ENCODE peak calls at places on chromosomes 11 and 22, in four cellular contexts. V is mesenchymal stem cell, Y is IMR-90, K is H9. X is an unnamed sample.

GRCh38 chr11:84720706-84721402 is 906.3 kb downstream of the DLG2 start:
- DNase-seq in V (no peak), Y (no peak), K (peak; percentile 63), X (no peak)

GRCh38 chr11:92226331-92227232 is 2.0 kb downstream of the FAT3 start:
- DNase-seq in V (no peak), Y (no peak), K (peak; percentile 77), X (no peak)

GRCh38 chr11:16252373-16252772 is 104.0 kb downstream of the SOX6 start:
- DNase-seq in V (peak; percentile 27), Y (peak; percentile 23), K (peak; percentile 32), X (no peak)

GRCh38 chr11:114977596-114977995 is 299.3 kb downstream of the NXPE2 start:
- DNase-seq in V (no peak), Y (no peak), K (no peak), X (no peak)

GRCh38 chr11:125402436-125402835 is 93.6 kb downstream of the FEZ1 start:
- DNase-seq in V (peak; percentile 80), Y (peak; percentile 73), K (no peak), X (no peak)

GRCh38 chr22:47835726-47836125 is 1073.3 kb downstream of the TBC1D22A start:
- DNase-seq in V (peak; percentile 19), Y (peak; percentile 6), K (no peak), X (peak; percentile 33)

GRCh38 chr11:102046841-102047240 is 396 bp upstream of the CFAP300 start:
- DNase-seq in V (peak; percentile 67), Y (peak; percentile 25), K (no peak), X (no peak)

GRCh38 chr11:86041975-86042378 is 26.9 kb downstream of the PICALM start:
- DNase-seq in V (peak; percentile 89), Y (peak; percentile 94), K (peak; percentile 62), X (peak; percentile 71)

GRCh38 chr11:126459691-126460404 is 104.4 kb downstream of the ST3GAL4 start:
- DNase-seq in V (no peak), Y (peak; percentile 91), K (no peak), X (no peak)

GRCh38 chr11:48029686-48030279 is 49.4 kb downstream of the PTPRJ start:
- DNase-seq in V (no peak), Y (no peak), K (no peak), X (no peak)

GRCh38 chr11:130611791-130612251 is 163.4 kb downstream of the ADAMTS15 start:
- DNase-seq in V (peak; percentile 88), Y (peak; percentile 88), K (no peak), X (peak; percentile 96)

GRCh38 chr11:49995559-49995958 is 13.2 kb upstream of the OR4C12 start:
- DNase-seq in V (peak; percentile 15), Y (peak; percentile 50), K (peak; percentile 25), X (peak; percentile 43)

GRCh38 chr22:22245935-22246525 is 1.4 kb downstream of the VPREB1 start:
- DNase-seq in V (no peak), Y (no peak), K (no peak), X (no peak)

GRCh38 chr11:76456571-76456970 is 11.8 kb downstream of the EMSY start:
- DNase-seq in V (no peak), Y (no peak), K (no peak), X (peak; percentile 19)

GRCh38 chr11:14500181-14500651 is 605 bp upstream of the COPB1 start:
- DNase-seq in V (peak; percentile 73), Y (peak; percentile 68), K (no peak), X (no peak)

GRCh38 chr11:132361011-132361550 is 990.7 kb downstream of the NTM start:
- DNase-seq in V (no peak), Y (no peak), K (no peak), X (no peak)

GRCh38 chr11:65868076-65868667 is 4.4 kb downstream of the EFEMP2 start:
- DNase-seq in V (peak; percentile 31), Y (no peak), K (peak; percentile 75), X (no peak)

GRCh38 chr11:62958547-62959071 is 26.2 kb downstream of the SLC22A6 start:
- DNase-seq in V (peak; percentile 23), Y (peak; percentile 21), K (no peak), X (no peak)

GRCh38 chr11:134638796-134639540 is 226.9 kb upstream of the B3GAT1 start:
- DNase-seq in V (no peak), Y (no peak), K (no peak), X (no peak)

GRCh38 chr22:35743466-35743865 is 25.8 kb downstream of the APOL5 start:
- DNase-seq in V (no peak), Y (peak; percentile 19), K (no peak), X (no peak)

GRCh38 chr11:120648706-120649250 is 137.2 kb downstream of the GRIK4 start:
- DNase-seq in V (no peak), Y (no peak), K (no peak), X (peak; percentile 30)

GRCh38 chr11:111942826-111943225 is 5.7 kb downstream of the DIXDC1 start:
- DNase-seq in V (peak; percentile 18), Y (peak; percentile 19), K (no peak), X (no peak)

GRCh38 chr11:128544625-128545024 is 42.7 kb downstream of the ETS1 start:
- DNase-seq in V (peak; percentile 77), Y (peak; percentile 77), K (no peak), X (no peak)

GRCh38 chr22:31178859-31179258 is 18.9 kb downstream of the RNF185 start:
- DNase-seq in V (no peak), Y (no peak), K (no peak), X (peak; percentile 86)

GRCh38 chr11:59175104-59175503 is 3.2 kb downstream of the DTX4 start:
- DNase-seq in V (no peak), Y (no peak), K (no peak), X (peak; percentile 82)

GRCh38 chr22:21000987-21001600 is 824 bp downstream of the THAP7 start:
- DNase-seq in V (peak; percentile 5), Y (no peak), K (no peak), X (no peak)

GRCh38 chr11:2517016-2517385 is 72.2 kb downstream of the KCNQ1 start:
- DNase-seq in V (no peak), Y (no peak), K (peak; percentile 11), X (no peak)
- H3K14ac ChIP-seq in V (no peak overlapping the region), Y (no peak overlapping the region), K (no peak overlapping the region), X (no peak overlapping the region)

GRCh38 chr11:122731500-122731913 is 76.0 kb downstream of the UBASH3B start:
- DNase-seq in V (peak; percentile 96), Y (peak; percentile 97), K (no peak), X (peak; percentile 88)

GRCh38 chr11:122729139-122729538 is 73.6 kb downstream of the UBASH3B start:
- DNase-seq in V (no peak), Y (no peak), K (no peak), X (no peak)

GRCh38 chr11:122735031-122735430 is 79.5 kb downstream of the UBASH3B start:
- DNase-seq in V (peak; percentile 57), Y (no peak), K (no peak), X (no peak)

GRCh38 chr11:122732342-122733300 is 77.1 kb downstream of the UBASH3B start:
- DNase-seq in V (peak; percentile 71), Y (no peak), K (no peak), X (peak; percentile 77)

GRCh38 chr11:122733301-122733686 is 77.8 kb downstream of the UBASH3B start:
- DNase-seq in V (peak; percentile 85), Y (peak; percentile 92), K (no peak), X (peak; percentile 90)
- H2AFZ ChIP-seq in V (no peak overlapping the region), Y (no peak overlapping the region), K (no peak overlapping the region), X (no peak overlapping the region)

GRCh38 chr11:6682591-6682935 is 577 bp downstream of the MRPL17 start:
- DNase-seq in V (no peak), Y (no peak), K (no peak), X (no peak)

GRCh38 chr11:6681949-6682348 is 1.2 kb downstream of the MRPL17 start:
- DNase-seq in V (peak; percentile 30), Y (peak; percentile 28), K (no peak), X (no peak)

GRCh38 chr11:6677018-6677417 is 6.1 kb downstream of the MRPL17 start:
- DNase-seq in V (no peak), Y (no peak), K (no peak), X (no peak)

GRCh38 chr11:6682936-6683861 is at the start of gene MRPL17:
- DNase-seq in V (peak; percentile 99), Y (peak; percentile 98), K (peak; percentile 99), X (peak; percentile 99)

DNA sequence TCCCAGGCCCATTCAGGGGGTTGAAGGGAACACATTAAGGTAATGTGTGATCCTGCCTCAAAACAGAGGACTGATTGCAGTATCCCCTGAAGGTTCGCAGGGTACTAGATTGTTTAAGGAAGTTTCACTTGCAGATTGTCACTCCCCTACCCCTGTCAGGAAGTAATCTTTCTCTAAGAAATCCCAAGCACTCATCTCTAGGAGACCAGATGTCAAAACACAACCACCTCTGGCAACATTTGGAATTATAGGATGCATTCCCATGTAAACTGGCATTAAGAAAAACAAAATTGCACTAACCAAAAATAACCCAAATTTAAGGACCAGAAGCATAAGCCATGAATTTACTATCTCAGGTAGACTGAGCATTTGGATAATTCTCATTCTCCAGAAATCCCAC is 1.6 kb downstream of the MRPL17 start:
- DNase-seq in V (peak; percentile 33), Y (no peak), K (no peak), X (no peak)
- H2AK5ac ChIP-seq in V (no peak overlapping the region), Y (no peak overlapping the region), K (no peak overlapping the region), X (no peak overlapping the region)

DNA sequence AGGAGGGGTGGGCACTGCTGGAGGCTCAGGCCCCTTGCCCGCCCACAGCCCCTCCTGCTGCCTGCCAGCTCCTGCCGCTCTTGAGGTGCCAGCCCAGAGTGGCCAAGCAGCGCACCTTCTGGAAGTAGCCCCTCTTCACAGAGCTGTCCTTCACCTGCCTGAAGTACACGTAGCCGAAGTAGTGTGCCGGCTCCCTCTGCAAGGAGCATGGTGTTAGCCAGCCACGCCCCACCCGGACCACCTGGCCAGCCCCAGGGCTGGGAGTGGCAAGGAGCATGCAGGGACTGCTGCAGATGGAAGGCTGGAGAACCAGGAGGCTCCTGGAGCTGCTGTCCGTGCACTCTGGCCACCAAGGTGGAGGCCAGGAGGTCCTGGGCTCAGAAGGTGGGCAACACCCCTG is 9.6 kb downstream of the DENND6B start:
- DNase-seq in V (no peak), Y (no peak), K (no peak), X (peak; percentile 82)
- H3K14ac ChIP-seq in V (no peak overlapping the region), Y (no peak overlapping the region), K (no peak overlapping the region), X (no peak overlapping the region)

DNA sequence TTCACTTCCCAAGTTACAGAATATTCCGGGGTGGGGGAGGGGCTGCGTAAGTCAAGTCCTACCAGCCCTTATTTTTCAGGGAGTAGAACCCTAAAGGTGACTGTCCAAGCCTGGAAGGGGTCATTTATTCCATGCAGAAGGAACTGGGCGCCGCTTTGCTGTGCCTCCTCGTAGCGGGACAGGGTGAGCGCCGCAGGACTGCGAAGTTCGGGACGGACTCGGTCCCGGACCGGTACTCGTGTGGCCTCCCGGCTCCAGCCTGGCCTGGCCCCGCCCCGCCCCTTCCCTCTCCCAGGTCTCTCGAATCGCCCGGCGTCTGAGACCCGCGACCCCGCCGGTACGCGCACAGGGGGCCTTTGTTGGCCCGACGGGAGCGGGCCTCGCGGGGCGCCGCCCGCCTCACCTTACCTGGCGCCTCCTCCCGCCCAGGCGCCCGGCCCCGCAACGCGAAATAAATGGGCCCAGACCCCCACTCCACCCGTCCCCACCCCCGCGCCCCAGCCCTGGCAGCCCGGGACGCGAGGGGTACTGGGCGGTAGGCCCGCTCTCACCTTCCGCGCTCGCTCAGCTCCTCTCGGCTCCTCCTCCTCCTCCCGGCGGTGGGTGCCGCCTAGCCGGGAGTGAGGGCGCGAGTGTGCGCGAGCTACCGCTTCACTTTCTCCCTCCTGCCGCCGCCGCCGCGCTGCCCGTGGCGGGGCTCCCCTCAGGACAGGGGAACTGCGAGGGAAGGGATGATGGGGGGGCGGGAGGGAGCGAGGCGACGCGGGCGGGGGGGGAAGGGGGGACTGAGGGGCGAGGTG is 693 bp downstream of the PAK1 start:
- DNase-seq in V (peak; percentile 39), Y (no peak), K (peak; percentile 70), X (peak; percentile 72)
- H2AFZ ChIP-seq in V (peak overlapping the region; percentile 74), Y (peak overlapping the region; percentile 92), K (no peak overlapping the region), X (peak overlapping the region; percentile 98)

GRCh38 chr11:3085052-3085451 is 27.8 kb upstream of the CARS1 start:
- DNase-seq in V (no peak), Y (no peak), K (no peak), X (no peak)
- H2AK5ac ChIP-seq in V (no peak overlapping the region), Y (no peak overlapping the region), K (no peak overlapping the region), X (no peak overlapping the region)

GRCh38 chr11:35322321-35322979 is 96.9 kb downstream of the SLC1A2 start:
- DNase-seq in V (no peak), Y (no peak), K (no peak), X (peak; percentile 86)
- H3K14ac ChIP-seq in V (no peak overlapping the region), Y (peak overlapping the region; percentile 78), K (no peak overlapping the region), X (no peak overlapping the region)

X was measured in trophoblast cell.